ENCODE peak calls at places on chromosome 15, in nine cellular contexts. L is ACHN, V is GM04503, A is AG09309, P is H7, T is glutamatergic neuron, O is NCI-H1092, C is HEK293T, R is astrocyte of the spinal cord. Y is an unnamed sample.

GRCh38 chr15:69325456-69325971 is 26.8 kb downstream of the PAQR5 start:
- DNase-seq in V (no peak), P (peak), R (no peak), T (no peak), A (no peak), L (no peak), O (no peak), C (no peak), Y (no peak)

GRCh38 chr15:64229129-64229724 is 66.4 kb upstream of the PPIB start:
- DNase-seq in P (no peak), C (no peak), R (no peak), V (no peak), L (no peak), T (no peak), O (no peak), A (no peak), Y (peak)

GRCh38 chr15:37709669-37710068 is 224.8 kb upstream of the TMCO5A start:
- DNase-seq in A (no peak), V (no peak), L (no peak), T (no peak), R (no peak), O (no peak), P (no peak), C (no peak), Y (no peak)

GRCh38 chr15:99502182-99502581 is 63.6 kb upstream of the MEF2A start:
- DNase-seq in O (no peak), V (no peak), R (no peak), L (no peak), P (no peak), T (no peak), C (no peak), A (no peak), Y (no peak)

GRCh38 chr15:83166830-83167229 is 40.8 kb downstream of the HDGFL3 start:
- DNase-seq in R (no peak), V (no peak), L (no peak), O (no peak), T (no peak), P (no peak), C (no peak), A (no peak), Y (no peak)

GRCh38 chr15:101024111-101024695 is 105.0 kb downstream of the LRRK1 start:
- DNase-seq in C (no peak), P (no peak), R (peak), V (no peak), A (no peak), O (no peak), T (no peak), L (no peak), Y (no peak)

GRCh38 chr15:40055576-40056293 is 16.8 kb upstream of the SRP14 start:
- DNase-seq in A (no peak), L (no peak), V (no peak), T (no peak), P (no peak), C (no peak), O (peak), R (no peak), Y (peak)

GRCh38 chr15:38691365-38691764 is 126.8 kb upstream of the RASGRP1 start:
- DNase-seq in C (no peak), R (no peak), T (no peak), O (no peak), P (no peak), A (no peak), L (no peak), V (no peak), Y (no peak)

Y was measured in Jurkat, Clone E6-1.